ENCODE peak calls at places on chromosome 16, in nine cellular contexts. Z, B, U, F, R, M, N, Y and E are unnamed samples.

GRCh38 chr16:85678016-85678415 is 10.7 kb downstream of the GINS2 start:
- DNase-seq in Z (no peak), B (no peak), U (no peak), F (no peak), R (no peak), M (no peak), N (no peak), Y (no peak), E (no peak)

GRCh38 chr16:13120557-13120956 is 219.2 kb downstream of the SHISA9 start:
- DNase-seq in Z (no peak), B (no peak), U (no peak), F (no peak), R (no peak), M (no peak), N (no peak), Y (no peak), E (no peak)

GRCh38 chr16:19210175-19210924 is 42.3 kb downstream of the SYT17 start:
- DNase-seq in Z (no peak), B (no peak), U (no peak), F (no peak), R (no peak), M (no peak), N (peak), Y (no peak), E (peak)

GRCh38 chr16:457732-458400 is 32.4 kb downstream of the RAB11FIP3 start:
- DNase-seq in Z (no peak), B (peak), U (peak), F (no peak), R (no peak), M (no peak), N (no peak), Y (no peak), E (peak)

GRCh38 chr16:19645557-19645981 is 72.5 kb downstream of the KNOP1 start:
- DNase-seq in Z (no peak), B (peak), U (no peak), F (no peak), R (no peak), M (no peak), N (no peak), Y (peak), E (no peak)

GRCh38 chr16:85523602-85524364 is 89.3 kb upstream of the GSE1 start:
- DNase-seq in Z (no peak), B (peak), U (no peak), F (no peak), R (peak), M (no peak), N (no peak), Y (no peak), E (peak)

GRCh38 chr16:14585287-14585686 is 44.8 kb downstream of the PARN start:
- DNase-seq in Z (no peak), B (no peak), U (no peak), F (no peak), R (no peak), M (no peak), N (no peak), Y (no peak), E (no peak)

GRCh38 chr16:11168386-11169065 is 87.5 kb downstream of the SOCS1 start:
- DNase-seq in Z (no peak), B (no peak), U (no peak), F (no peak), R (no peak), M (no peak), N (no peak), Y (no peak), E (no peak)

GRCh38 chr16:86783626-86784266 is 205.4 kb downstream of the FOXL1 start:
- DNase-seq in Z (no peak), B (no peak), U (no peak), F (peak), R (no peak), M (no peak), N (no peak), Y (no peak), E (no peak)

GRCh38 chr16:3980311-3981111 is 100.0 kb upstream of the CREBBP start:
- DNase-seq in Z (no peak), B (no peak), U (no peak), F (no peak), R (no peak), M (no peak), N (no peak), Y (no peak), E (no peak)

GRCh38 chr16:4556112-4556511 is at the start of gene C16orf96:
- DNase-seq in Z (no peak), B (no peak), U (no peak), F (no peak), R (no peak), M (no peak), N (no peak), Y (no peak), E (no peak)

GRCh38 chr16:1981972-1982574 is 804 bp upstream of the NOXO1 start:
- DNase-seq in Z (no peak), B (peak), U (peak), F (no peak), R (no peak), M (no peak), N (no peak), Y (no peak), E (peak)

GRCh38 chr16:11836653-11837244 is 14.6 kb downstream of the RSL1D1 start:
- DNase-seq in Z (no peak), B (no peak), U (no peak), F (peak), R (no peak), M (peak), N (no peak), Y (peak), E (no peak)

GRCh38 chr16:84144859-84145639 is at the start of the genes DNAAF1 and HSDL1:
- DNase-seq in Z (peak), B (peak), U (peak), F (no peak), R (peak), M (peak), N (peak), Y (peak), E (peak)

GRCh38 chr16:66359811-66360608 is 6.5 kb upstream of the CDH5 start:
- DNase-seq in Z (no peak), B (no peak), U (no peak), F (no peak), R (no peak), M (no peak), N (no peak), Y (peak), E (no peak)

GRCh38 chr16:2742323-2743006 is 10.0 kb upstream of the SRRM2 start:
- DNase-seq in Z (no peak), B (no peak), U (no peak), F (no peak), R (no peak), M (no peak), N (no peak), Y (no peak), E (no peak)

GRCh38 chr16:19840524-19841110 is 44.0 kb downstream of the GPRC5B start:
- DNase-seq in Z (no peak), B (no peak), U (peak), F (no peak), R (no peak), M (no peak), N (no peak), Y (peak), E (no peak)

GRCh38 chr16:47568355-47568754 is 107.2 kb downstream of the PHKB start:
- DNase-seq in Z (no peak), B (no peak), U (no peak), F (no peak), R (no peak), M (no peak), N (no peak), Y (no peak), E (no peak)

GRCh38 chr16:263182-263774 is 12.5 kb downstream of the RGS11 start:
- DNase-seq in Z (no peak), B (no peak), U (no peak), F (no peak), R (no peak), M (no peak), N (no peak), Y (no peak), E (no peak)

GRCh38 chr16:49492090-49492801 is 118.6 kb downstream of the C16orf78 start:
- DNase-seq in Z (peak), B (peak), U (peak), F (no peak), R (peak), M (no peak), N (no peak), Y (peak), E (peak)

GRCh38 chr16:85652431-85653221 is 36.1 kb downstream of the GINS2 start:
- DNase-seq in Z (peak), B (peak), U (peak), F (no peak), R (no peak), M (no peak), N (no peak), Y (no peak), E (peak)

GRCh38 chr16:75580-76501 is 2.2 kb upstream of the MPG start:
- DNase-seq in Z (peak), B (peak), U (no peak), F (no peak), R (no peak), M (no peak), N (no peak), Y (no peak), E (peak)

GRCh38 chr16:1712791-1713261 is 6.8 kb downstream of the MAPK8IP3 start:
- DNase-seq in Z (no peak), B (no peak), U (no peak), F (no peak), R (no peak), M (no peak), N (no peak), Y (no peak), E (no peak)

GRCh38 chr16:53792161-53792951 is 88.4 kb downstream of the FTO start:
- DNase-seq in Z (no peak), B (no peak), U (no peak), F (no peak), R (no peak), M (no peak), N (no peak), Y (no peak), E (no peak)

GRCh38 chr16:5736209-5736608 is 638.6 kb upstream of the EEF2KMT start:
- DNase-seq in Z (no peak), B (no peak), U (peak), F (no peak), R (no peak), M (no peak), N (no peak), Y (no peak), E (no peak)

GRCh38 chr16:64397945-64398508 is 723.8 kb downstream of the CDH11 start:
- DNase-seq in Z (no peak), B (no peak), U (no peak), F (no peak), R (no peak), M (no peak), N (no peak), Y (no peak), E (no peak)

GRCh38 chr16:87445486-87445885 is 47.3 kb downstream of the ZCCHC14 start:
- DNase-seq in Z (no peak), B (no peak), U (no peak), F (no peak), R (no peak), M (peak), N (no peak), Y (peak), E (no peak)

GRCh38 chr16:85699628-85700027 is 10.9 kb upstream of the GINS2 start:
- DNase-seq in Z (no peak), B (peak), U (peak), F (peak), R (no peak), M (no peak), N (no peak), Y (no peak), E (no peak)

GRCh38 chr16:69367980-69368379 is 16.4 kb upstream of the TMED6 start:
- DNase-seq in Z (no peak), B (no peak), U (no peak), F (no peak), R (peak), M (no peak), N (no peak), Y (no peak), E (no peak)

GRCh38 chr16:80664798-80665197 is 124.0 kb downstream of the DYNLRB2 start:
- DNase-seq in Z (no peak), B (no peak), U (no peak), F (no peak), R (no peak), M (no peak), N (no peak), Y (no peak), E (no peak)

GRCh38 chr16:13767215-13767614 is 152.7 kb upstream of the ERCC4 start:
- DNase-seq in Z (no peak), B (no peak), U (peak), F (peak), R (no peak), M (no peak), N (no peak), Y (no peak), E (no peak)

GRCh38 chr16:3655791-3656490 is 1.4 kb downstream of the DNASE1 start:
- DNase-seq in Z (no peak), B (peak), U (no peak), F (no peak), R (no peak), M (no peak), N (no peak), Y (peak), E (no peak)